ENCODE peak calls at places on chromosomes 4 and X, in nine cellular contexts. One of them, this sample, is unnamed.

GRCh38 chr4:92994727-92995126 is 691.0 kb downstream of the GRID2 start:
- DNase-seq in cardiac muscle cell: no peak
- DNase-seq in stimulated activated CD8-positive, alpha-beta memory T cell treated with anti-CD3 and anti-CD28 coated beads, Interleukin-15, amount 100 ng/mL, for 48 hours: no peak
- DNase-seq in HFFc6: no peak
- DNase-seq in activated naive CD4-positive, alpha-beta T cell treated with Interleukin-2 at 50 U/mL for 16 hours: no peak
- DNase-seq in lower leg skin: no peak
- DNase-seq in aorta: no peak
- DNase-seq in head of caudate nucleus: no peak
- DNase-seq in activated T-helper 1 cell treated with Interleukin-2 at 50 U/mL for 16 hours: no peak
- DNase-seq in this sample: no peak

GRCh38 chr4:147423229-147423628 is 57.7 kb upstream of the EDNRA start:
- DNase-seq in HFFc6: no peak
- DNase-seq in stimulated activated CD8-positive, alpha-beta memory T cell treated with anti-CD3 and anti-CD28 coated beads, Interleukin-15, amount 100 ng/mL, for 48 hours: no peak
- DNase-seq in aorta: no peak
- DNase-seq in head of caudate nucleus: no peak
- DNase-seq in lower leg skin: no peak
- DNase-seq in cardiac muscle cell: no peak
- DNase-seq in activated naive CD4-positive, alpha-beta T cell treated with Interleukin-2 at 50 U/mL for 16 hours: no peak
- DNase-seq in activated T-helper 1 cell treated with Interleukin-2 at 50 U/mL for 16 hours: no peak
- DNase-seq in this sample: no peak

GRCh38 chr4:7030856-7031255 is 12.3 kb upstream of the TADA2B start:
- DNase-seq in aorta: peak
- DNase-seq in activated T-helper 1 cell treated with Interleukin-2 at 50 U/mL for 16 hours: no peak
- DNase-seq in lower leg skin: no peak
- DNase-seq in stimulated activated CD8-positive, alpha-beta memory T cell treated with anti-CD3 and anti-CD28 coated beads, Interleukin-15, amount 100 ng/mL, for 48 hours: no peak
- DNase-seq in HFFc6: no peak
- DNase-seq in cardiac muscle cell: no peak
- DNase-seq in head of caudate nucleus: no peak
- DNase-seq in activated naive CD4-positive, alpha-beta T cell treated with Interleukin-2 at 50 U/mL for 16 hours: no peak
- DNase-seq in this sample: no peak

GRCh38 chrX:100745806-100746537 is 14.1 kb upstream of the SYTL4 start:
- DNase-seq in aorta: no peak
- DNase-seq in stimulated activated CD8-positive, alpha-beta memory T cell treated with anti-CD3 and anti-CD28 coated beads, Interleukin-15, amount 100 ng/mL, for 48 hours: no peak
- DNase-seq in cardiac muscle cell: peak
- DNase-seq in HFFc6: no peak
- DNase-seq in head of caudate nucleus: no peak
- DNase-seq in lower leg skin: no peak
- DNase-seq in activated T-helper 1 cell treated with Interleukin-2 at 50 U/mL for 16 hours: no peak
- DNase-seq in activated naive CD4-positive, alpha-beta T cell treated with Interleukin-2 at 50 U/mL for 16 hours: no peak
- DNase-seq in this sample: peak

GRCh38 chr4:168524006-168524405 is 27.2 kb downstream of the PALLD start:
- DNase-seq in cardiac muscle cell: peak
- DNase-seq in activated T-helper 1 cell treated with Interleukin-2 at 50 U/mL for 16 hours: no peak
- DNase-seq in lower leg skin: no peak
- DNase-seq in aorta: no peak
- DNase-seq in activated naive CD4-positive, alpha-beta T cell treated with Interleukin-2 at 50 U/mL for 16 hours: no peak
- DNase-seq in stimulated activated CD8-positive, alpha-beta memory T cell treated with anti-CD3 and anti-CD28 coated beads, Interleukin-15, amount 100 ng/mL, for 48 hours: no peak
- DNase-seq in HFFc6: peak
- DNase-seq in head of caudate nucleus: no peak
- DNase-seq in this sample: no peak

GRCh38 chrX:10534611-10535010 is 85.8 kb downstream of the MID1 start:
- DNase-seq in stimulated activated CD8-positive, alpha-beta memory T cell treated with anti-CD3 and anti-CD28 coated beads, Interleukin-15, amount 100 ng/mL, for 48 hours: no peak
- DNase-seq in activated T-helper 1 cell treated with Interleukin-2 at 50 U/mL for 16 hours: no peak
- DNase-seq in lower leg skin: no peak
- DNase-seq in aorta: no peak
- DNase-seq in HFFc6: no peak
- DNase-seq in activated naive CD4-positive, alpha-beta T cell treated with Interleukin-2 at 50 U/mL for 16 hours: no peak
- DNase-seq in head of caudate nucleus: no peak
- DNase-seq in cardiac muscle cell: peak
- DNase-seq in this sample: no peak

GRCh38 chr4:6824772-6825402 is 42.4 kb downstream of the KIAA0232 start:
- DNase-seq in activated naive CD4-positive, alpha-beta T cell treated with Interleukin-2 at 50 U/mL for 16 hours: no peak
- DNase-seq in aorta: no peak
- DNase-seq in cardiac muscle cell: no peak
- DNase-seq in HFFc6: no peak
- DNase-seq in activated T-helper 1 cell treated with Interleukin-2 at 50 U/mL for 16 hours: no peak
- DNase-seq in stimulated activated CD8-positive, alpha-beta memory T cell treated with anti-CD3 and anti-CD28 coated beads, Interleukin-15, amount 100 ng/mL, for 48 hours: no peak
- DNase-seq in lower leg skin: no peak
- DNase-seq in head of caudate nucleus: no peak
- DNase-seq in this sample: no peak

GRCh38 chr4:148444296-148445070 is 2.3 kb upstream of the NR3C2 start:
- DNase-seq in stimulated activated CD8-positive, alpha-beta memory T cell treated with anti-CD3 and anti-CD28 coated beads, Interleukin-15, amount 100 ng/mL, for 48 hours: peak
- DNase-seq in aorta: peak
- DNase-seq in HFFc6: no peak
- DNase-seq in activated naive CD4-positive, alpha-beta T cell treated with Interleukin-2 at 50 U/mL for 16 hours: peak
- DNase-seq in activated T-helper 1 cell treated with Interleukin-2 at 50 U/mL for 16 hours: peak
- DNase-seq in head of caudate nucleus: peak
- DNase-seq in lower leg skin: peak
- DNase-seq in cardiac muscle cell: no peak
- DNase-seq in this sample: peak

GRCh38 chr4:22190855-22191254 is 242.3 kb upstream of the KCNIP4 start:
- DNase-seq in activated naive CD4-positive, alpha-beta T cell treated with Interleukin-2 at 50 U/mL for 16 hours: no peak
- DNase-seq in HFFc6: peak
- DNase-seq in aorta: no peak
- DNase-seq in stimulated activated CD8-positive, alpha-beta memory T cell treated with anti-CD3 and anti-CD28 coated beads, Interleukin-15, amount 100 ng/mL, for 48 hours: no peak
- DNase-seq in activated T-helper 1 cell treated with Interleukin-2 at 50 U/mL for 16 hours: no peak
- DNase-seq in lower leg skin: no peak
- DNase-seq in cardiac muscle cell: peak
- DNase-seq in head of caudate nucleus: no peak
- DNase-seq in this sample: no peak

GRCh38 chr4:176784816-176785215 is 7.9 kb downstream of the VEGFC start:
- DNase-seq in HFFc6: no peak
- DNase-seq in activated T-helper 1 cell treated with Interleukin-2 at 50 U/mL for 16 hours: no peak
- DNase-seq in lower leg skin: no peak
- DNase-seq in head of caudate nucleus: no peak
- DNase-seq in activated naive CD4-positive, alpha-beta T cell treated with Interleukin-2 at 50 U/mL for 16 hours: no peak
- DNase-seq in stimulated activated CD8-positive, alpha-beta memory T cell treated with anti-CD3 and anti-CD28 coated beads, Interleukin-15, amount 100 ng/mL, for 48 hours: no peak
- DNase-seq in aorta: no peak
- DNase-seq in cardiac muscle cell: no peak
- DNase-seq in this sample: no peak